ENCODE peak calls at places on chromosomes 3 and 15, in six cellular contexts. One of them, this sample, is unnamed.

GRCh38 chr3:148943531-148944200 is 47.7 kb upstream of the GYG1 start:
- DNase-seq in A549: peak
- DNase-seq in frontal cortex: peak
- DNase-seq in activated CD4-positive, alpha-beta T cell treated with anti-CD3 and anti-CD28 coated beads, Interleukin-2, amount 50 U/mL, for 24 hours: peak
- DNase-seq in brain microvascular endothelial cell: peak
- DNase-seq in tibial nerve: no peak
- DNase-seq in this sample: peak

GRCh38 chr3:48919215-48920138 is 835 bp downstream of the ARIH2 start:
- DNase-seq in tibial nerve: no peak
- DNase-seq in brain microvascular endothelial cell: peak
- DNase-seq in activated CD4-positive, alpha-beta T cell treated with anti-CD3 and anti-CD28 coated beads, Interleukin-2, amount 50 U/mL, for 24 hours: peak
- DNase-seq in frontal cortex: peak
- DNase-seq in A549: peak
- DNase-seq in this sample: peak

GRCh38 chr3:157175678-157176077 is 15.7 kb upstream of the CCNL1 start:
- DNase-seq in activated CD4-positive, alpha-beta T cell treated with anti-CD3 and anti-CD28 coated beads, Interleukin-2, amount 50 U/mL, for 24 hours: no peak
- DNase-seq in brain microvascular endothelial cell: peak
- DNase-seq in frontal cortex: peak
- DNase-seq in tibial nerve: no peak
- DNase-seq in A549: peak
- DNase-seq in this sample: no peak

GRCh38 chr15:99476413-99477222 is 89.2 kb upstream of the MEF2A start:
- DNase-seq in A549: peak
- DNase-seq in frontal cortex: no peak
- DNase-seq in brain microvascular endothelial cell: peak
- DNase-seq in activated CD4-positive, alpha-beta T cell treated with anti-CD3 and anti-CD28 coated beads, Interleukin-2, amount 50 U/mL, for 24 hours: no peak
- DNase-seq in tibial nerve: no peak
- DNase-seq in this sample: peak

GRCh38 chr3:16665282-16665741 is 60.1 kb upstream of the DAZL start:
- DNase-seq in brain microvascular endothelial cell: peak
- DNase-seq in A549: peak
- DNase-seq in frontal cortex: no peak
- DNase-seq in tibial nerve: no peak
- DNase-seq in activated CD4-positive, alpha-beta T cell treated with anti-CD3 and anti-CD28 coated beads, Interleukin-2, amount 50 U/mL, for 24 hours: no peak
- DNase-seq in this sample: no peak

GRCh38 chr3:123745184-123745855 is 138.8 kb downstream of the MYLK start:
- DNase-seq in brain microvascular endothelial cell: no peak
- DNase-seq in tibial nerve: no peak
- DNase-seq in A549: peak
- DNase-seq in activated CD4-positive, alpha-beta T cell treated with anti-CD3 and anti-CD28 coated beads, Interleukin-2, amount 50 U/mL, for 24 hours: no peak
- DNase-seq in frontal cortex: no peak
- DNase-seq in this sample: no peak

GRCh38 chr3:106183762-106184391 is 315.1 kb upstream of the CBLB start:
- DNase-seq in A549: peak
- DNase-seq in tibial nerve: no peak
- DNase-seq in activated CD4-positive, alpha-beta T cell treated with anti-CD3 and anti-CD28 coated beads, Interleukin-2, amount 50 U/mL, for 24 hours: no peak
- DNase-seq in brain microvascular endothelial cell: peak
- DNase-seq in frontal cortex: no peak
- DNase-seq in this sample: no peak

GRCh38 chr15:69089258-69089657 is 71.2 kb upstream of the GLCE start:
- DNase-seq in frontal cortex: no peak
- DNase-seq in A549: no peak
- DNase-seq in tibial nerve: no peak
- DNase-seq in brain microvascular endothelial cell: no peak
- DNase-seq in activated CD4-positive, alpha-beta T cell treated with anti-CD3 and anti-CD28 coated beads, Interleukin-2, amount 50 U/mL, for 24 hours: no peak
- DNase-seq in this sample: no peak

GRCh38 chr3:127459205-127459604 is 131.3 kb downstream of the TPRA1 start:
- DNase-seq in frontal cortex: no peak
- DNase-seq in activated CD4-positive, alpha-beta T cell treated with anti-CD3 and anti-CD28 coated beads, Interleukin-2, amount 50 U/mL, for 24 hours: no peak
- DNase-seq in tibial nerve: no peak
- DNase-seq in A549: no peak
- DNase-seq in brain microvascular endothelial cell: no peak
- DNase-seq in this sample: no peak

GRCh38 chr3:154338008-154338407 is 13.7 kb upstream of the DHX36 start:
- DNase-seq in frontal cortex: no peak
- DNase-seq in tibial nerve: no peak
- DNase-seq in A549: no peak
- DNase-seq in brain microvascular endothelial cell: no peak
- DNase-seq in activated CD4-positive, alpha-beta T cell treated with anti-CD3 and anti-CD28 coated beads, Interleukin-2, amount 50 U/mL, for 24 hours: no peak
- DNase-seq in this sample: no peak

This sample was measured in lower leg skin.